ENCODE peak calls at places on chromosomes 4 and X, in ten cellular contexts. L is OCI-LY7; M is CD8-positive, alpha-beta memory T cell; S is IMR-90; B is cardiac muscle cell; I is colonic mucosa; X is astrocyte; T is right cardiac atrium; Q is tibial artery; G is upper lobe of right lung. P is an unnamed sample. For H3K4me1, the result is how much of the 10 kb centered on the place peaks cover.

GRCh38 chr4:138981930-138982390 is 33.6 kb upstream of the NOCT start:
- DNase-seq in S (peak), B (no peak), M (no peak), I (no peak), Q (peak), G (no peak), X (peak), T (no peak), L (no peak), P (no peak)

GRCh38 chr4:5361968-5362367 is 310.7 kb downstream of the STK32B start:
- DNase-seq in S (peak), L (peak), X (peak), Q (no peak), T (no peak), I (no peak), B (peak), G (no peak), M (no peak), P (no peak)

GRCh38 chr4:147102596-147102995 is 156.9 kb upstream of the TTC29 start:
- DNase-seq in S (no peak), M (no peak), L (no peak), G (no peak), Q (no peak), B (no peak), I (no peak), T (no peak), X (no peak), P (no peak)

GRCh38 chrX:131067846-131068745 is 9.9 kb downstream of the ARHGAP36 start:
- DNase-seq in S (no peak), I (no peak), X (no peak), T (no peak), M (no peak), L (no peak), B (no peak), G (no peak), Q (no peak), P (no peak)

GRCh38 chr4:4890574-4891260 is 31.3 kb downstream of the MSX1 start:
- DNase-seq in I (no peak), T (no peak), X (no peak), L (no peak), Q (no peak), B (no peak), G (no peak), S (no peak), M (no peak), P (no peak)

GRCh38 chrX:123203772-123204171 is 19.7 kb downstream of the GRIA3 start:
- DNase-seq in B (no peak), G (no peak), L (no peak), S (no peak), I (no peak), Q (no peak), M (no peak), T (no peak), X (no peak), P (no peak)

GRCh38 chr4:176548571-176548970 is 228.8 kb downstream of the SPCS3 start:
- DNase-seq in G (no peak), M (no peak), B (no peak), T (no peak), S (peak), I (no peak), Q (no peak), X (peak), L (no peak), P (no peak)

GRCh38 chr4:41714601-41715000 is 33.9 kb downstream of the PHOX2B start:
- DNase-seq in M (no peak), B (no peak), G (no peak), I (no peak), L (no peak), Q (no peak), S (no peak), X (no peak), T (no peak), P (no peak)

GRCh38 chr4:103292959-103293358 is 94.8 kb upstream of the CENPE start:
- DNase-seq in S (no peak), I (no peak), T (no peak), L (no peak), B (no peak), M (no peak), G (no peak), Q (no peak), X (no peak), P (no peak)

GRCh38 chr4:74110670-74111069 is 11.7 kb upstream of the CXCL2 start:
- DNase-seq in S (no peak), X (no peak), M (no peak), G (no peak), Q (no peak), T (no peak), I (no peak), B (no peak), L (no peak), P (no peak)

GRCh38 chr4:74111990-74112389 is 13.0 kb upstream of the CXCL2 start:
- DNase-seq in L (no peak), M (no peak), I (no peak), S (peak), B (peak), T (no peak), X (peak), G (peak), Q (peak), P (no peak)

GRCh38 chr4:74112399-74113090 is 13.6 kb upstream of the CXCL2 start:
- DNase-seq in B (no peak), T (peak), M (no peak), L (no peak), G (no peak), Q (no peak), X (peak), S (peak), I (no peak), P (no peak)

GRCh38 chr4:74109894-74110605 is 11.1 kb upstream of the CXCL2 start:
- DNase-seq in L (no peak), S (peak), Q (no peak), G (no peak), B (no peak), T (no peak), X (peak), I (no peak), M (no peak), P (no peak)

GRCh38 chr4:74111576-74111975 is 12.6 kb upstream of the CXCL2 start:
- DNase-seq in L (no peak), X (no peak), G (no peak), S (no peak), T (no peak), M (no peak), I (no peak), B (no peak), Q (no peak), P (no peak)
- H3K4me1 ChIP-seq in L (under half), X (half or more), G (under half), S (under half), T (under half), M (under half), I (under half), B (under half), Q (half or more), P (under half)

DNA sequence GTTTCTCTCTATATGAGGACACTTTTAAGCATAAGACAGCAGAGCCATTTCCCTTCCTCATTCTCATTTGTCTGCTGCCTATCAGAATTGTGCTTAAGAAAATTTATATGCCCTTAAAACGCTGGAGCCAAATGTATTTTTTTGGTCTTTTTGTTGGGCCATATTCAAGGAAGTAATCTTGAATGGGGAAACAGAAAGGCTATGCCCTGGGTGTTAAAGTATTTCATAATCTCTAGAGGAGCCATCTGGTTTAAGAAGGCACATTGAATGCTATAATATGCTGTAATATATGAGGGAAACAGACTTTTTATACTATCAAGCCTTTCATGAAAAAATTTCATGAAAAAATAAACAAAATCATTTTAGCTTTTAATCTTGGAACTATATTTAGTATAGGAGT is 4.3 kb downstream of the DMD start:
- DNase-seq in L (no peak), B (no peak), I (no peak), Q (no peak), T (no peak), X (no peak), S (peak), G (no peak), M (no peak), P (no peak)
- H3K4me3 ChIP-seq in L (no peak), B (peak), I (no peak), Q (peak), T (peak), X (no peak), S (no peak), G (peak), M (no peak), P (no peak)

DNA sequence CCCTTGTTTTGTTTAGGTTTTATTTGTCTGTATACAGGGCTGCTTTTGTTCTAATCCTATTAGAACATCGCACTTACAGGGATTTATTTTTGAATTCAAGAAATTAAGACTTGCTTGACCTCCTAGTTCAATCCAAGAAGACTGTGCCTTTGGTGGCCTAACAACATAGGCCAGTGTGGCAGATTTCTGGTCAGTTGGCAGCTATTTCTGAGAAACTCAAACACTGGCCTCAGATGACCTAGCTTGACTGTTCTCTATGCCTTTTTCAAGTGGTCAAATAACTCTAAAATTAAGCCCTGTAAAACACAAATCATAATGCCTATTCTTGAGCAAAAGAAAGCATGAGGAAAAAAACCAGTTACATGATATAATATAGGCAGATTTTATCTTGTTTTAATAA is 89.3 kb upstream of the GPR34 start:
- DNase-seq in L (no peak), T (no peak), X (no peak), M (no peak), S (no peak), B (no peak), I (no peak), G (no peak), Q (no peak), P (no peak)
- H3K4me1 ChIP-seq in L (under half), T (under half), X (under half), M (under half), S (under half), B (under half), I (under half), G (under half), Q (half or more), P (under half)

DNA sequence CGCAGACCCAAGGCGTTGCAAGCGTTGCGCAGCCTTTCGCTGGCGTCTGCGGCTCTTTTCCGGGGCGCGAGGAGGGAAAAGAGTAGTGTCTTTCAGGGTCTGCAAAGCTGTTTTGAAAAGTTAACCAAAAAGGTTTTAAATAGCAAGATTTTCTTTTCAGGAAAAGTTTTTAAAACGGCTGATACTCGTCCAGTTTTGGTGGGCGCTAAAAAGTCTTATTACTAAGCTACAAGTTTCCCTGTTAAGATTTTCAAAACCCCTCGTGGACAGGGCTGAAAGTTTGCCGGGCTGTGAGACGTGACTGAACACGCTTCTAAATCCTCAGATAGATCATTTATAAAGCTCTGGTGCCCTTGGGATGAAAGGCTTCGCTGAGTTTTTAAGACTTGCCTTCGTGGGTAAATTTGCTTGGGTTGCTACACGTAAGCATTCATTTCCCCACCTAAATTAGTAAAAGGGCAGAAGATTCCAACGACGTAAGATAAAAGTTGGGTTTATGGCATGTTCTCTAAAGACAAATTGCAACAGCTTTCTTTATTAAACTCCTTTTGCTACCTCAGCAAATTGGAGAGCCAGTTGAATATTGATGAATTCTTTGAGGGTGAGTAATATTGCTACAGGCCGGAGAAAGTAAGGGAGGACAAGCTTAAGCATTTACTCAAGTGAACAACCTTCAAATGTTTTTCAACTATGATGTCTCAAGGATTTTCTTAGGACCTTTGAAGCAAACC is 91.6 kb downstream of the HPRT1 start:
- DNase-seq in B (no peak), G (no peak), S (peak), X (peak), M (no peak), L (no peak), Q (no peak), I (no peak), T (peak), P (no peak)
- H3K4me3 ChIP-seq in B (peak), G (peak), S (peak), X (peak), M (no peak), L (no peak), Q (peak), I (no peak), T (no peak), P (no peak)

P was measured in effector memory CD4-positive, alpha-beta T cell.